ENCODE peak calls at places on chromosomes 7 and 10, in six cellular contexts. V, I, M, D, W and E are unnamed samples. For H3K9me3 and H3K4me1, the result is how much of the 10 kb centered on the place peaks cover.

GRCh38 chr7:105794741-105795729 is 81.4 kb downstream of the ATXN7L1 start:
- DNase-seq in D (no peak), W (no peak), M (no peak), V (peak), I (peak), E (no peak)

GRCh38 chr10:5809541-5810154 is 3.6 kb downstream of the GDI2 start:
- DNase-seq in D (no peak), I (no peak), V (no peak), W (no peak), M (peak), E (no peak)

GRCh38 chr10:43045246-43045621 is 31.6 kb upstream of the RET start:
- DNase-seq in M (no peak), D (no peak), I (no peak), W (no peak), V (no peak), E (peak)

GRCh38 chr7:30926323-30926722 is 14.7 kb downstream of the AQP1 start:
- DNase-seq in I (no peak), V (peak), W (no peak), M (no peak), D (no peak), E (no peak)

GRCh38 chr7:46786221-46786951 is 795.5 kb downstream of the TNS3 start:
- DNase-seq in W (no peak), V (no peak), D (no peak), M (no peak), I (no peak), E (no peak)

GRCh38 chr7:129908181-129908580 is 44.6 kb downstream of the UBE2H start:
- DNase-seq in I (no peak), D (no peak), M (no peak), W (no peak), V (no peak), E (no peak)

GRCh38 chr7:119838444-119838843 is 434.5 kb upstream of the KCND2 start:
- DNase-seq in D (no peak), M (no peak), V (no peak), W (no peak), I (no peak), E (no peak)

GRCh38 chr7:4803397-4804241 is 28.2 kb downstream of the AP5Z1 start:
- DNase-seq in M (no peak), D (no peak), V (no peak), W (no peak), I (peak), E (peak)

GRCh38 chr7:111678281-111678680 is 116.0 kb upstream of the IMMP2L start:
- DNase-seq in M (no peak), V (no peak), W (no peak), I (no peak), D (no peak), E (no peak)

GRCh38 chr7:130393095-130393494 is 12.8 kb downstream of the CPA1 start:
- DNase-seq in M (no peak), W (no peak), D (no peak), V (no peak), I (no peak), E (no peak)

GRCh38 chr10:103709341-103709920 is 145.9 kb downstream of the SH3PXD2A start:
- DNase-seq in I (no peak), D (no peak), M (no peak), V (no peak), W (no peak), E (no peak)

GRCh38 chr7:125459038-125459437 is 529.4 kb upstream of the POT1 start:
- DNase-seq in M (no peak), V (no peak), D (no peak), I (no peak), W (no peak), E (no peak)

GRCh38 chr10:90930971-90931841 is 10.3 kb upstream of the ANKRD1 start:
- DNase-seq in M (no peak), I (peak), V (peak), D (no peak), W (no peak), E (no peak)

GRCh38 chr10:79322616-79323566 is 24.4 kb upstream of the PPIF start:
- DNase-seq in W (no peak), D (peak), I (peak), V (peak), M (peak), E (peak)

GRCh38 chr10:45058580-45058979 is 57.9 kb downstream of the ZNF22 start:
- DNase-seq in W (no peak), V (no peak), D (no peak), I (no peak), M (no peak), E (no peak)

GRCh38 chr10:28663576-28664368 is 13.5 kb upstream of the BAMBI start:
- DNase-seq in V (peak), M (peak), D (peak), I (peak), W (peak), E (peak)

GRCh38 chr10:80414126-80414898 is 6.0 kb downstream of the PRXL2A start:
- DNase-seq in W (no peak), V (no peak), M (peak), I (no peak), D (no peak), E (no peak)

GRCh38 chr10:90777614-90778013 is 80.2 kb downstream of the HTR7 start:
- DNase-seq in D (no peak), W (no peak), M (no peak), I (no peak), V (no peak), E (no peak)

DNA sequence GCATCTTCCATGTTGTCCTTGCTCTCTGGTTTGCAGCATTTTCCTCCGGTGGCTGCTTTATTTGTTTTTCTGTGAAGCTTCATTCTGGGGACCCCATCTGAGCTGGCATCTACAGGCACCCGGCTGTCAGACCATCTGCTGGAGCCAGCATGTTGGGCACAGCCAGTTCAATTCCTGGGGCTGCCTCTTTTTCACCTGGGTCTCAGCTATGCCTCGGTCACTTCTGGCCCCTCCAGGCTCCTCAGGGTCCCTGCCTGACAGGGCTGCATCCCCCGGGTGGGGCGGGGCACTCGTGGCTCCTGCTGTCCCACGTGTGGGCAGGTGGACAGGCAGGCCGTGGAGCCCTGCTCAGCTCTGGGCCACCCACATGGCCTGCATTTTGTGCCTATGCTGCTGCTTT is 8.1 kb downstream of the SCART1 start:
- DNase-seq in D (no peak), V (no peak), M (no peak), W (no peak), I (no peak), E (no peak)
- H3K9me3 ChIP-seq in D (under half), V (under half), M (under half), W (under half), I (under half), E (under half)

DNA sequence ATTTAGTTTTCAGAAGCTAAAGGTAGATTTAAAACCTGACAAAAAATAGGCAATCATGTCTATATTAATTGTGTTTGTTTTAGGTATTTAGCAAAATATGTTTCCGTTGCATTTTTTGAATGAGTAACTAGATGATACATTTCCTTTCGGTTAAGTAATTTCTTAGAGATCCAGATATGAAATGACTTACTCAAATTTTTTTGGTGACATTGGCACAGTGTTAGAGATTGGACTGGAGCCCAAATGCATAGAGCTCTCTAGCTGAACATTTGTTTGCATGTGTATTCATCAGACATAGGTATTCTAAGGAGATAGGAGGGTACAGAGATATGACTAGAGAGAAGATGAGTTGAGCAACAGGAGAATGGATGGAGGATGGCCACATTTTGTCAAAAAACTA is 1.9 kb downstream of the BUB3 start:
- DNase-seq in I (no peak), M (no peak), W (no peak), V (no peak), D (no peak), E (no peak)
- H3K4me1 ChIP-seq in I (under half), M (under half), W (half or more), V (under half), D (half or more), E (under half)

GRCh38 chr7:131529617-131530016 is 26.8 kb downstream of the PODXL start:
- DNase-seq in D (no peak), M (no peak), W (no peak), I (no peak), V (no peak), E (no peak)
- H3K27ac ChIP-seq in D (no peak), M (no peak), W (no peak), I (peak), V (no peak), E (no peak)

GRCh38 chr10:38157270-38157685 is 63.1 kb downstream of the ZNF37A start:
- DNase-seq in W (no peak), M (no peak), D (no peak), V (peak), I (no peak), E (no peak)
- H3K9me3 ChIP-seq in W (under half), M (under half), D (under half), V (under half), I (under half), E (under half)

GRCh38 chr10:125135771-125136035 is 24.7 kb downstream of the CTBP2 start:
- DNase-seq in D (no peak), W (no peak), M (no peak), V (no peak), I (no peak), E (no peak)

GRCh38 chr10:125134483-125134848 is 25.9 kb downstream of the CTBP2 start:
- DNase-seq in I (no peak), W (no peak), V (peak), D (no peak), M (peak), E (peak)

GRCh38 chr10:125132331-125132730 is 28.0 kb downstream of the CTBP2 start:
- DNase-seq in D (no peak), I (no peak), W (no peak), M (no peak), V (no peak), E (peak)

GRCh38 chr10:125134916-125135770 is 25.2 kb downstream of the CTBP2 start:
- DNase-seq in M (peak), V (no peak), D (no peak), W (no peak), I (no peak), E (peak)

DNA sequence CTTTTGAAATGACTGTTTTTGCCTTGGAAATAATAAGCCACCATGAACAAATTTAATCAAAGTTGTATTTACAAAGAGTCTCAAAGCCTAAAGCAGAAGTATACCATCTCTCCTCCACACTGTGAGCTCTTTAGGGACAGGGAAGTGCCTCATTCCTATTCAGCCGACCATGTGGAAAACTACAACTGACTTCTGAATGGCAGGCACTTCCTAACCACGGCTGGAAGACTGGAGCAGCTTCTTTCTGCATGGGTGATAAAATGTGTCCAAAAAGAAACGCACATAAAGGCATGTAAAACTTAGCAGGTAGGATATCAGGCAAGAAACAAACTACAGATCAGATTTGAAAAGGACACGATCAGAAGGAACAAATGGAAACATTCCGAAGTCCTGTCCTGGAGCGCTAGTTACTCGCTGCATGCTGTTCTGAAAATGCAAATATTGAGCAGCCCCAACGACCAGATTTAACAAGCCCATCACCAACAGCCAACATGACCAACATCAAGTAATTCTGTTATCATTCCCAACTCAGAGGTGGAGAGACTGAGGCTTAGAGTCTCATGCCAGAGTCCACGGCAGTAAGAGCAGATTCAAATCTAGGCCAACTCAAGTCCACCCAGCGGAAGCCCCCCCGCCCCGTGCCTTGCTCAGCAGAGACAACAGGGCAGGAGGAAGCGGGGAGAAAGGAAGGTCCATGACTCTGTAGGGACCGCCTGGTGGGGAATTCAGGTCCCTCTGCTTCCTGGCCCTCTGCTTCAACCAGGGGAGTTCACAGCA is 26.5 kb downstream of the CTBP2 start:
- DNase-seq in V (no peak), M (no peak), I (no peak), W (no peak), D (no peak), E (no peak)
- H3K4me1 ChIP-seq in V (under half), M (under half), I (under half), W (under half), D (under half), E (under half)

DNA sequence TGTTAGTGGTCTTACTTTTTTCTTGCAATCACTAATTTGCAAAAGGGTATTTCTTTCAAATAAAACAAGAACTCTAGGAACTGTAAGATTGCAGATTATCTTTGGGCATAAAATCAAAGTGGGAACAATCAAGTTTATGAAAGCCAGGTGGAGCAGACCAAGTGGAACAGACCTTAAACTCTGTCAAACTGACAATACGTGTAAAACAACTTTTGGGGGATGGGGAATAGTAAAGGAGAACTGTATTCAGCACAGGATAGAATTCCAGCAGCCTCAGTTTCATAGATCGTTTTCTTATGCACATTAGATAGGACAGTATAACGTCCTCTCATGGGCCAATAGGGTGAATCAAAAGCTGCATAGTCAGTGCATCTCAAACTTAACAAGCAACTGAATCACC is 120.7 kb downstream of the PIP4K2A start:
- DNase-seq in M (no peak), I (no peak), W (peak), V (no peak), D (no peak), E (no peak)
- H3K27ac ChIP-seq in M (no peak), I (no peak), W (no peak), V (no peak), D (no peak), E (no peak)

DNA sequence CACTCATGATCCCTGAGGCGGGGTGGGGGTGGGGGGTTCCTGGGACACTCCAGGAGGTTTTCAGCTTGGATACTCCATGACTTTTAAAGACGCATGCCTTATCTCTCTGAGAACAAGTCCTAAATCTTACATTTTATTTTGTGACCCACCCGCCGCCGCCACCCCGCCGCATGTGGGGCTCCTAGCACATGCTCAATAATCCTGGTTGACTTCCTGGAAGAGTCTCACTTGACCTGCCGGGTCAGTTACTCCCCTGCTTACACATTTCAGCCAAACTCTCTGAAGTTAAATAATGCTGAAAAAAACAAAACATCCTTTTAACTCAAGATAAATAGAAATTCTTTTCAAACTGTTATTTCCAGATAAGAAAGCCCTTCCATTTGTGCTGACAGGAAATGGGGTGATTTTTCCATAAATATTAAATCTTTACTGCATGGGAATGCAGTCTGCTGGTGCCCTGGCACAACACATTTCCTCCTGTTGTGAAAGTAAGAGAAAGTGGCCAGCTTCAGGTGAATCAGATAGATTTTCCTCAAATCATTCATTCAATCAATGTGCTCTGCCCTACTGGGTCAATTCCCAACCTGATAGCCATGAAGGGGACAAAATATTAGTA is 123.5 kb downstream of the ABLIM1 start:
- DNase-seq in D (no peak), V (no peak), I (no peak), W (no peak), M (no peak), E (no peak)
- H3K9me3 ChIP-seq in D (under half), V (under half), I (under half), W (under half), M (under half), E (under half)